ENCODE peak calls at places on chromosomes 5 and 9, in seven cellular contexts. N is endodermal cell, G is mesendoderm, L is fibroblast of lung, D is neuronal stem cell, Y is GM23248, O is SK-N-SH. A is an unnamed sample.

GRCh38 chr9:114592356-114592755 is 4.8 kb downstream of the ATP6V1G1 start:
- DNase-seq in N (no peak), G (peak), L (no peak), D (no peak), Y (peak), O (no peak), A (peak)

GRCh38 chr5:164186550-164186949 is 681.1 kb downstream of the MAT2B start:
- DNase-seq in N (no peak), G (no peak), L (no peak), D (no peak), Y (no peak), O (no peak), A (no peak)

GRCh38 chr5:6403416-6403815 is 25.1 kb upstream of the MED10 start:
- DNase-seq in N (peak), G (no peak), L (no peak), D (no peak), Y (no peak), O (no peak), A (no peak)

GRCh38 chr9:23492126-23493002 is 333.7 kb downstream of the ELAVL2 start:
- DNase-seq in N (peak), G (peak), L (peak), D (peak), Y (peak), O (peak), A (peak)

GRCh38 chr5:154242442-154242841 is 51.9 kb downstream of the GALNT10 start:
- DNase-seq in N (no peak), G (no peak), L (no peak), D (no peak), Y (no peak), O (no peak), A (no peak)

GRCh38 chr5:38672059-38672791 is 115.8 kb upstream of the LIFR start:
- DNase-seq in N (peak), G (peak), L (peak), D (no peak), Y (peak), O (no peak), A (peak)

GRCh38 chr9:125600194-125600593 is 106.8 kb downstream of the MAPKAP1 start:
- DNase-seq in N (no peak), G (no peak), L (no peak), D (no peak), Y (peak), O (no peak), A (no peak)

GRCh38 chr9:112795946-112796345 is 45.4 kb downstream of the SNX30 start:
- DNase-seq in N (no peak), G (no peak), L (no peak), D (no peak), Y (no peak), O (no peak), A (no peak)

GRCh38 chr9:106717686-106718085 is 145.3 kb upstream of the ZNF462 start:
- DNase-seq in N (no peak), G (peak), L (peak), D (no peak), Y (peak), O (no peak), A (peak)

GRCh38 chr5:98360548-98360947 is 412.9 kb upstream of the RGMB start:
- DNase-seq in N (no peak), G (no peak), L (no peak), D (no peak), Y (no peak), O (no peak), A (no peak)

GRCh38 chr5:156354571-156354970 is 27.6 kb downstream of the SGCD start:
- DNase-seq in N (no peak), G (no peak), L (peak), D (no peak), Y (peak), O (no peak), A (no peak)

GRCh38 chr5:174454464-174454863 is 269.9 kb upstream of the MSX2 start:
- DNase-seq in N (no peak), G (no peak), L (no peak), D (no peak), Y (no peak), O (no peak), A (no peak)

GRCh38 chr5:53406630-53407316 is 73.7 kb upstream of the FST start:
- DNase-seq in N (no peak), G (no peak), L (peak), D (no peak), Y (peak), O (no peak), A (peak)

GRCh38 chr5:58629190-58630159 is 46.6 kb downstream of the RAB3C start:
- DNase-seq in N (no peak), G (no peak), L (no peak), D (no peak), Y (no peak), O (peak), A (no peak)

GRCh38 chr5:81718300-81718699 is 32.6 kb downstream of the SSBP2 start:
- DNase-seq in N (peak), G (peak), L (peak), D (no peak), Y (no peak), O (no peak), A (no peak)

GRCh38 chr5:90645024-90645610 is 86.5 kb downstream of the ADGRV1 start:
- DNase-seq in N (peak), G (peak), L (no peak), D (no peak), Y (no peak), O (no peak), A (no peak)

GRCh38 chr5:157267025-157267424 is 1.1 kb downstream of the CYFIP2 start:
- DNase-seq in N (no peak), G (no peak), L (no peak), D (no peak), Y (no peak), O (no peak), A (peak)

GRCh38 chr9:118578467-118578866 is 790.8 kb downstream of the BRINP1 start:
- DNase-seq in N (no peak), G (no peak), L (peak), D (no peak), Y (peak), O (no peak), A (peak)

GRCh38 chr9:132761602-132762001 is 91.3 kb downstream of the GTF3C4 start:
- DNase-seq in N (peak), G (no peak), L (no peak), D (no peak), Y (no peak), O (no peak), A (no peak)

GRCh38 chr5:96624631-96625030 is 37.5 kb upstream of the CAST start:
- DNase-seq in N (no peak), G (no peak), L (no peak), D (no peak), Y (no peak), O (no peak), A (no peak)

GRCh38 chr9:137141050-137141810 is 2.3 kb downstream of the GRIN1 start:
- DNase-seq in N (no peak), G (no peak), L (no peak), D (no peak), Y (no peak), O (no peak), A (no peak)

GRCh38 chr5:99029172-99029571 is 100.4 kb upstream of the CHD1 start:
- DNase-seq in N (no peak), G (no peak), L (no peak), D (no peak), Y (no peak), O (no peak), A (no peak)

GRCh38 chr5:154648706-154649105 is 106.5 kb upstream of the LARP1 start:
- DNase-seq in N (no peak), G (peak), L (peak), D (no peak), Y (peak), O (no peak), A (no peak)

GRCh38 chr9:129023908-129024233 is 4.3 kb downstream of the SH3GLB2 start:
- DNase-seq in N (no peak), G (no peak), L (no peak), D (no peak), Y (no peak), O (no peak), A (no peak)

GRCh38 chr9:33107762-33108161 is 31.3 kb upstream of the SMU1 start:
- DNase-seq in N (peak), G (no peak), L (no peak), D (no peak), Y (peak), O (no peak), A (no peak)

GRCh38 chr5:50653946-50654345 is 12.5 kb upstream of the PARP8 start:
- DNase-seq in N (no peak), G (no peak), L (no peak), D (no peak), Y (no peak), O (no peak), A (no peak)

GRCh38 chr9:86749530-86750275 is 197.6 kb downstream of the GAS1 start:
- DNase-seq in N (no peak), G (no peak), L (peak), D (no peak), Y (peak), O (peak), A (no peak)

DNA sequence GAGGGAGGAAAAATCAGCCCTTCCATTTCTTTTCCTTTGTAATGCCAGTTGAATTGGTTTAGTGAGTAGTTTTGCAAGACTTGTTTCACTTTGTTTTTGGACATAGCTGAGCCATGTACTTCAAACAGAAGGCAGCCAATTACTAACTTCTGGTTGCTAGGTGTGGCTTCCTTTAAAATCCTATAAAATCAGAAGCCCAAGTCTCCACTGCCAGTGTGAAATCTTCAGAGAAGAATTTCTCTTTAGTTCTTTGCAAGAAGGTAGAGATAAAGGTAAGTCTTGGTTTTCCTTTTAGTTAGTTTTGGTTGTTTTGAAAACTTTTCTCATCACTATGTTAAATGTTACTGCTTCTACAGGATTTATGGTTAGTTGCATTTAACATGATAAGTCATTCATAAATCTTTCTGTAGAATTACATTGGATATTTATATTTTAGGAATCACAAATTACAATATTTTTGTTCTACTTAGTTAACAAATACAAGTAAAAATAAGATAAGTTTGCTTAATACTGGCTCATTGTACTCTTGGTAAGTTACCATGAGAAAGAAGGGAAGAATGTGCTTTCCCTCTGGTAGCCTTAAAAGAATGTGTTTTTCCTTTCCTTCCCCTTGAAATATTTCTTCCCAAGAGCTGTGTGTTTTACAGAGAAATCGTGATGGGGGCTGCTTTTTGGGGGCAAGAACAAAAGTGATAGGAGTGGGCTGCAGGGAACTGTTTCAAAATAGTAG is at the start of gene ANXA1:
- DNase-seq in N (no peak), G (peak), L (peak), D (no peak), Y (peak), O (no peak), A (peak)
- H3K9ac ChIP-seq in N (no peak), G (peak), L (peak), D (no peak), Y (peak), O (peak), A (peak)

DNA sequence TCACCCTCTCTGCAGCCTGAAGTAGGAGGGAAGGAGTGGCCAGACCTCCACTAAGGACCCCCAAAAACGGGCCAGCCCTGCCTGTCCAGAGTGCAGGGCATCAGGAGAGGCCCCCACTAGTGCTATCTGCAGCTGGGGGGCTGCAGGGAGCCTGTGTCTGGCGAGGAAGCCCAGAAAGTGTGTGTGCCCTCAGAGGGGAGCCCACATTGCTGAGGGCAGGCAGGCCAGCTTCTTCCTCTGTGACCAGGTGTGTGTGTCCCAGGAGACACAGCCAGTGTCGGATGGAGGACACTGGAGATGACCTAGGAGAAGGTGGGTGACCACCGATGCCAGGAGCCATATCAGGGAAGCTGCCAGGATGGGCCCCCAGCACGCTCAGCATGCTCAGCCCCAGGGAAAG is 218.7 kb downstream of the IRX2 start:
- DNase-seq in N (no peak), G (no peak), L (no peak), D (no peak), Y (no peak), O (no peak), A (no peak)
- H3K9ac ChIP-seq in N (no peak), G (no peak), L (no peak), D (no peak), Y (no peak), O (no peak), A (no peak)

GRCh38 chr5:132422720-132423442 is 53.4 kb downstream of the SLC22A5 start:
- DNase-seq in N (peak), G (no peak), L (peak), D (no peak), Y (peak), O (no peak), A (peak)
- H3K9ac ChIP-seq in N (no peak), G (no peak), L (no peak), D (no peak), Y (peak), O (no peak), A (no peak)

GRCh38 chr5:148807845-148808244 is 18.6 kb upstream of the ADRB2 start:
- DNase-seq in N (no peak), G (no peak), L (no peak), D (no peak), Y (no peak), O (no peak), A (no peak)
- H3K9ac ChIP-seq in N (no peak), G (no peak), L (no peak), D (no peak), Y (no peak), O (no peak), A (no peak)

DNA sequence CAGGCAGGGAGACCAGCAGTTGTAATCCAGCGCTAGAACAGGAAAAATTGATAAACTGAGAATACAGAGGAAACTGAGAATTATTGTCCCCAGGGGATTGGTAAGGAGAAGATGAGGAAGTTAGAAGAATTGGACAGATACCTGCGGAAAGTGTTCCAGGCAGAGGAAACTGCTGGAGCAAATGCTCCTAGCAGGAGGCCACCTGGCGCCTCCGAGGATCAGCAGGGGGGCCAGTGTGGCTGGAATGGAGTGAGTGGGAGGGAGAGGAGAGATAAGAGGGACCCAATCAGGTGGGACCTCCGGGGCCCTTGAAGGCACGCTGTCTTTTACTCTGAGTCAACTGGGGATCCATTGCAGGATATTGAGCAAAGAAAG is 695 bp upstream of the ANXA6 start:
- DNase-seq in N (peak), G (peak), L (no peak), D (no peak), Y (no peak), O (no peak), A (no peak)
- H3K9ac ChIP-seq in N (peak), G (peak), L (no peak), D (no peak), Y (peak), O (peak), A (peak)

GRCh38 chr9:104971521-104971920 is 43.6 kb upstream of the ABCA1 start:
- DNase-seq in N (peak), G (peak), L (no peak), D (no peak), Y (no peak), O (no peak), A (no peak)

GRCh38 chr9:104969116-104969515 is 41.2 kb upstream of the ABCA1 start:
- DNase-seq in N (peak), G (no peak), L (no peak), D (no peak), Y (peak), O (no peak), A (no peak)

GRCh38 chr9:104970588-104970987 is 42.6 kb upstream of the ABCA1 start:
- DNase-seq in N (no peak), G (peak), L (peak), D (no peak), Y (peak), O (no peak), A (no peak)

GRCh38 chr9:104972242-104972866 is 44.4 kb upstream of the ABCA1 start:
- DNase-seq in N (no peak), G (no peak), L (no peak), D (no peak), Y (no peak), O (no peak), A (no peak)

DNA sequence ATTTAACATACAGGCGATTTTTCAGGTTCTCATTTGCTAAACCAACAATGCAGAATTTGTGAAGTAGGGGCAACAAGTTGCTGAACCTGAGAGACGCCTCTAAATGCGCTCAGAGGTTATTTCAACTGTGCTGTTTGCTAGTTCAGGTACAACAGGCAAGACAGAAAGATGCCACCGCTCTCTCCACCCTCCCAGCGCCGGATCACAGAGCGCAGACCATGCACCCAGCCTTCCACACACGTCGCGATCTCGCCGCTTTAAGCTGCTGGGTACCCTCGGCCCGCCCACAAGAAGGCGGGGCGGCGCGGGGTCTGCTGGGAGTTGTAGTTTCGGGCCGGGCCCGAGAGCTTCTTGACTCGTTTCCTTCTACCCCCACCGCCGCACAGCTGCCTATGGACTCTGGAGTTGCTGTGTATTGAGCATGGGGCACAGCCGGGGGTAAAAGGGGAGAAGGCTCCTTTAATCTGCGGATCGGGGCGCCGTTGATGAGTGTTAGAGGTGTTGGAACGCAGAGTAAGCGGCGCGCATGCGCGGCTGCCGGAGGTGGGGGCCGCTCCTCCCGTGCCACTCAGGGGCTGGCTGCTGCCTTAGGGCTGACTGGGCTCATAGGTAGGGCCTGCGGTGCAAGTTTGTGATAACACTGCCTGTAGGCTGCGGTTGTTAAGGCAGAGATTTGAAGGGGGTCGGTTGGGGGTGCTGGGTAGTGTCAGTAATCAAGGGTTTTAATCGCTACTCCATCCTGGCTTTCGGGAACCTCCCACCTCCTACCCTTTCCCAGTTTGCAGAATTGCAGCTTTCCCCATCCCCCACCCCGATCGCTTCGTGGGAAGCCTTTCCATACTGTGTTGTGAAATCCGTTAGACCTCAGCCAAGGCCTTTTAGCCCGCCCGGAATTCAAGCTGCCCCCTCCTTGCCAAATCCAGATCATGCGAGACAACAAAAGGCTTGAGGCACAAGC is 40.3 kb upstream of the ABCA1 start:
- DNase-seq in N (peak), G (peak), L (peak), D (peak), Y (peak), O (peak), A (peak)
- H3K9ac ChIP-seq in N (peak), G (peak), L (peak), D (peak), Y (peak), O (peak), A (peak)

GRCh38 chr9:134226221-134226930 is 62.0 kb upstream of the RNU6ATAC start:
- DNase-seq in N (no peak), G (no peak), L (peak), D (no peak), Y (peak), O (no peak), A (no peak)

GRCh38 chr9:134224130-134224826 is 59.9 kb upstream of the RNU6ATAC start:
- DNase-seq in N (no peak), G (no peak), L (no peak), D (no peak), Y (no peak), O (no peak), A (no peak)

GRCh38 chr9:134225186-134225585 is 60.8 kb upstream of the RNU6ATAC start:
- DNase-seq in N (no peak), G (no peak), L (no peak), D (no peak), Y (no peak), O (no peak), A (no peak)

GRCh38 chr9:134224827-134225154 is 60.4 kb upstream of the RNU6ATAC start:
- DNase-seq in N (no peak), G (no peak), L (no peak), D (no peak), Y (no peak), O (no peak), A (no peak)

GRCh38 chr9:134225816-134226215 is 61.5 kb upstream of the RNU6ATAC start:
- DNase-seq in N (no peak), G (no peak), L (no peak), D (no peak), Y (no peak), O (no peak), A (no peak)
- H3K9ac ChIP-seq in N (no peak), G (no peak), L (no peak), D (no peak), Y (no peak), O (no peak), A (no peak)

DNA sequence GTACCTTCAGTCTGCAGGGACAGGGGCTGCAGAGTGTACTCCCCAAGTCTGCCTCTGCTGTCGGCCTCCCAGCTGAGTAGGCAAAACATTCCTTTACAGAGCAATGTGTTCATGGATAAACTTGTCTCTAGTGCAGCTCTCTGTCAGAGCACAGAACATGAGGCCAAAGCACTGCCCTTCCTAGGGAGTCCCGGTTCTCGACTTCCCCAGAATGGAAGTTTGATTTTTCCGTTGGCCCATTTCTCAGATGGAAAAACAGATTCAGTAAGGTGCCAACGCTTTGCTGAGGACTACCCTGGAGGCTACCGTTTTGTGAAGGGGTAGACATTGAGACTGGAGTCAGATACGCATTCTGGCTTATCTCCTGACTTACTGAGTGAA is 422 bp upstream of the TRIM32 start:
- DNase-seq in N (no peak), G (no peak), L (no peak), D (no peak), Y (peak), O (no peak), A (peak)
- H3K9ac ChIP-seq in N (peak), G (peak), L (no peak), D (no peak), Y (peak), O (peak), A (peak)